ENCODE peak calls at places on chromosome 3, in four cellular contexts. I, C, E and X are unnamed samples.

GRCh38 chr3:26061947-26062346 is 272.1 kb downstream of the OXSM start:
- DNase-seq in I (no peak), C (peak), E (no peak), X (no peak)

GRCh38 chr3:165256554-165256953 is 60.4 kb upstream of the SLITRK3 start:
- DNase-seq in I (no peak), C (no peak), E (no peak), X (no peak)

GRCh38 chr3:126473292-126474168 is 2.2 kb downstream of the ZXDC start:
- DNase-seq in I (no peak), C (no peak), E (no peak), X (peak)

GRCh38 chr3:37221407-37221806 is 47.0 kb upstream of the LRRFIP2 start:
- DNase-seq in I (peak), C (no peak), E (peak), X (no peak)

GRCh38 chr3:10284496-10284895 is 8.3 kb downstream of the GHRL start:
- DNase-seq in I (no peak), C (no peak), E (no peak), X (no peak)

GRCh38 chr3:143167956-143168355 is 48.4 kb downstream of the CHST2 start:
- DNase-seq in I (no peak), C (no peak), E (no peak), X (no peak)

GRCh38 chr3:104396974-104397669 is 969.6 kb upstream of the ALCAM start:
- DNase-seq in I (no peak), C (no peak), E (no peak), X (no peak)

GRCh38 chr3:168807426-168807825 is 711.7 kb upstream of the GOLIM4 start:
- DNase-seq in I (no peak), C (peak), E (no peak), X (no peak)

GRCh38 chr3:64426551-64426950 is 201.3 kb upstream of the PRICKLE2 start:
- DNase-seq in I (no peak), C (no peak), E (no peak), X (no peak)

GRCh38 chr3:11071096-11071755 is 78.7 kb downstream of the SLC6A1 start:
- DNase-seq in I (no peak), C (no peak), E (no peak), X (no peak)

GRCh38 chr3:45560270-45561020 is 34.1 kb upstream of the LIMD1 start:
- DNase-seq in I (no peak), C (no peak), E (no peak), X (no peak)

GRCh38 chr3:172228041-172228440 is 188.7 kb downstream of the FNDC3B start:
- DNase-seq in I (no peak), C (peak), E (no peak), X (no peak)

GRCh38 chr3:132034486-132035464 is at the start of gene CPNE4:
- DNase-seq in I (peak), C (peak), E (peak), X (peak)

GRCh38 chr3:189419022-189419421 is 212.2 kb upstream of the TP63 start:
- DNase-seq in I (no peak), C (no peak), E (no peak), X (no peak)

GRCh38 chr3:192187485-192188051 is 539.8 kb downstream of the FGF12 start:
- DNase-seq in I (no peak), C (peak), E (no peak), X (no peak)

GRCh38 chr3:128112406-128112968 is 11.1 kb downstream of the RUVBL1 start:
- DNase-seq in I (peak), C (no peak), E (peak), X (peak)

GRCh38 chr3:94028093-94028837 is at the start of gene STX19:
- DNase-seq in I (peak), C (no peak), E (no peak), X (no peak)

GRCh38 chr3:196192036-196193001 is 18.9 kb downstream of the ZDHHC19 start:
- DNase-seq in I (no peak), C (no peak), E (no peak), X (peak)

GRCh38 chr3:53938645-53939044 is 47.0 kb upstream of the SELENOK start:
- DNase-seq in I (peak), C (peak), E (peak), X (peak)

GRCh38 chr3:46482632-46483311 is 15.0 kb upstream of the RTP3 start:
- DNase-seq in I (no peak), C (no peak), E (no peak), X (no peak)

GRCh38 chr3:184710870-184711365 is 946 bp downstream of the MAGEF1 start:
- DNase-seq in I (no peak), C (no peak), E (no peak), X (peak)

GRCh38 chr3:185059766-185060165 is 93.1 kb downstream of the C3orf70 start:
- DNase-seq in I (no peak), C (no peak), E (no peak), X (no peak)

GRCh38 chr3:190385835-190386688 is 1.9 kb upstream of the CLDN16 start:
- DNase-seq in I (peak), C (no peak), E (peak), X (no peak)

GRCh38 chr3:57446318-57446841 is 97.8 kb downstream of the DNAH12 start:
- DNase-seq in I (no peak), C (no peak), E (peak), X (no peak)

GRCh38 chr3:65342084-65342683 is 654.4 kb upstream of the ADAMTS9 start:
- DNase-seq in I (peak), C (peak), E (peak), X (peak)

GRCh38 chr3:182413682-182414081 is 379.6 kb upstream of the ATP11B start:
- DNase-seq in I (no peak), C (no peak), E (no peak), X (no peak)

GRCh38 chr3:195160257-195160898 is 110.6 kb downstream of the XXYLT1 start:
- DNase-seq in I (no peak), C (no peak), E (peak), X (no peak)

GRCh38 chr3:24156466-24156865 is 211.4 kb downstream of the NR1D2 start:
- DNase-seq in I (peak), C (no peak), E (no peak), X (no peak)

GRCh38 chr3:191774485-191774884 is 313.5 kb downstream of the PYDC2 start:
- DNase-seq in I (peak), C (no peak), E (peak), X (no peak)

GRCh38 chr3:112930771-112931170 is 44.1 kb downstream of the CD200R1 start:
- DNase-seq in I (no peak), C (no peak), E (no peak), X (no peak)

GRCh38 chr3:116517308-116517707 is 72.0 kb upstream of the LSAMP start:
- DNase-seq in I (no peak), C (peak), E (peak), X (peak)

GRCh38 chr3:185744997-185745843 is 79.6 kb downstream of the IGF2BP2 start:
- DNase-seq in I (no peak), C (no peak), E (no peak), X (peak)

GRCh38 chr3:147313513-147313912 is 92.8 kb downstream of the ZIC4 start:
- DNase-seq in I (no peak), C (no peak), E (no peak), X (no peak)

GRCh38 chr3:158185711-158186110 is 75.8 kb downstream of the RSRC1 start:
- DNase-seq in I (no peak), C (no peak), E (no peak), X (no peak)

GRCh38 chr3:181555681-181556080 is 156.0 kb upstream of the SOX2 start:
- DNase-seq in I (no peak), C (no peak), E (no peak), X (no peak)

GRCh38 chr3:78496458-78496857 is 1271.3 kb downstream of the ROBO1 start:
- DNase-seq in I (no peak), C (no peak), E (no peak), X (no peak)

GRCh38 chr3:16060945-16061344 is 113.5 kb upstream of the GALNT15 start:
- DNase-seq in I (no peak), C (no peak), E (peak), X (no peak)

GRCh38 chr3:99895706-99896441 is 78.2 kb downstream of the CMSS1 start:
- DNase-seq in I (peak), C (no peak), E (peak), X (no peak)

GRCh38 chr3:152021951-152022461 is 148.6 kb downstream of the SUCNR1 start:
- DNase-seq in I (peak), C (no peak), E (no peak), X (no peak)
- TF ChIP-seq EZH2phosphoT487 in I (no peak), C (no peak), E (no peak), X (no peak)

DNA sequence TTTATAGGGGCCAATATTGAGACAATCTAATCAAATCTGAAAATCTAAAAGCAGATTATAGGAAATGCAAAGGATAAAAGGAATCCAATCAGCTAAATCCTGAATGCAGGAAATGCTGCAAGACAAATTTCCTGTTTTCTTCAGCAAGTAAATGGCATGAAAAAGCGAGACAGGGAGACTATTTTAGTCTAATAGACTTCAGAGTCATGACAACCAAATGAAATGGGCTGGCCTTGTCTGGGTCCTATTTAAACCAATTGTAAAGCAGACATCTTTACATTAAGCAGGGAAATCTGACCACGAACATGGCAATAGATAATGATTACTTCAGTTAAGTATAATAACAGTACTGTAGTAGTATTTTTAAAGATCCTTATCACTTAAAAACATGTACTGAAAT is 2.1 kb downstream of the DBR1 start:
- DNase-seq in I (no peak), C (no peak), E (no peak), X (peak)
- H3K4me3 ChIP-seq in I (no peak), C (no peak), E (no peak), X (peak)

DNA sequence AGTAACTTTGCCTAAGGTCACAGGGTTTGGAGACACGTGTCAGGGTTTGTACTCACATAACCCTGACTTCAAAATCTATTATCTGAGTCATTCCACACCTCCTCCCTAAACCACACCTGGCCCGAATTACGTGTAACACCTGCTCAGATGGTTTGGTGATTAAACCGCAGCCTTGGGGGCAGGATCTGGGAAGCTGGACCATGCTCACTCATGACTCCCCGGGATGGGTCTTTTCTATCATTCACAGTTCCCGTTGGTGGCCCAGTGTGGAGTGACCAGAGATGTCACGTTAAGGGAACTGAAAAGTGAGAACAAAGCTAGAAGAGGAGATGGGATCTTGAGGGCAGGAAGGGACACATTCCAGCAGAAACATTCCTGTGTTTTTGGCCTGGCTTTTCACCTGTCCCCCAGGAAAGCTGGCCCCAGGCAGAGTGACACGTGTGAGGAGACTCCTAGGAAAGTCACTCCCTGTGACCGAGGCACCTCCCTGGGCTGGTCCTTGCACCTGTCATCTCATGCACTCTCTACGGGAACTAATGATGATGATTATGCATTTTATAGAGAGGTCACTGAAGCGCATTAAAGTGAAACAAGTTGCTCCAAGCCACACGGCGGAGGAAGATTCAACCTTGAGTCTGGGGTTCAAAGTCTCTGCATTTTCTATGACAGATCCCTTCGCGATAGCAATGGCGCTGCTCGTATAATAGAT is 75.5 kb upstream of the POMGNT2 start:
- DNase-seq in I (no peak), C (no peak), E (no peak), X (no peak)
- TF ChIP-seq EZH2phosphoT487 in I (no peak), C (no peak), E (no peak), X (no peak)

GRCh38 chr3:52520716-52521487 is 12.8 kb downstream of the NT5DC2 start:
- DNase-seq in I (no peak), C (no peak), E (no peak), X (no peak)

GRCh38 chr3:52517796-52518722 is 15.6 kb downstream of the NT5DC2 start:
- DNase-seq in I (no peak), C (no peak), E (no peak), X (no peak)

GRCh38 chr3:52519445-52520140 is 14.1 kb downstream of the NT5DC2 start:
- DNase-seq in I (no peak), C (no peak), E (no peak), X (no peak)

GRCh38 chr3:52520141-52520667 is 13.5 kb downstream of the NT5DC2 start:
- DNase-seq in I (no peak), C (no peak), E (no peak), X (no peak)

GRCh38 chr3:52518723-52519444 is 14.8 kb downstream of the NT5DC2 start:
- DNase-seq in I (no peak), C (no peak), E (no peak), X (no peak)
- H3K4me3 ChIP-seq in I (no peak), C (no peak), E (no peak), X (no peak)

GRCh38 chr3:59326246-59327024 is 276.6 kb upstream of the CFAP20DC start:
- DNase-seq in I (no peak), C (peak), E (no peak), X (peak)
- TF ChIP-seq EZH2phosphoT487 in I (no peak), C (no peak), E (no peak), X (no peak)

GRCh38 chr3:134317106-134317947 is 56.9 kb downstream of the AMOTL2 start:
- DNase-seq in I (no peak), C (no peak), E (no peak), X (no peak)
- H3K4me3 ChIP-seq in I (no peak), C (no peak), E (no peak), X (no peak)

GRCh38 chr3:150388468-150389418 is 19.4 kb upstream of the TSC22D2 start:
- DNase-seq in I (no peak), C (no peak), E (no peak), X (no peak)
- TF ChIP-seq EZH2phosphoT487 in I (no peak), C (no peak), E (no peak), X (no peak)

DNA sequence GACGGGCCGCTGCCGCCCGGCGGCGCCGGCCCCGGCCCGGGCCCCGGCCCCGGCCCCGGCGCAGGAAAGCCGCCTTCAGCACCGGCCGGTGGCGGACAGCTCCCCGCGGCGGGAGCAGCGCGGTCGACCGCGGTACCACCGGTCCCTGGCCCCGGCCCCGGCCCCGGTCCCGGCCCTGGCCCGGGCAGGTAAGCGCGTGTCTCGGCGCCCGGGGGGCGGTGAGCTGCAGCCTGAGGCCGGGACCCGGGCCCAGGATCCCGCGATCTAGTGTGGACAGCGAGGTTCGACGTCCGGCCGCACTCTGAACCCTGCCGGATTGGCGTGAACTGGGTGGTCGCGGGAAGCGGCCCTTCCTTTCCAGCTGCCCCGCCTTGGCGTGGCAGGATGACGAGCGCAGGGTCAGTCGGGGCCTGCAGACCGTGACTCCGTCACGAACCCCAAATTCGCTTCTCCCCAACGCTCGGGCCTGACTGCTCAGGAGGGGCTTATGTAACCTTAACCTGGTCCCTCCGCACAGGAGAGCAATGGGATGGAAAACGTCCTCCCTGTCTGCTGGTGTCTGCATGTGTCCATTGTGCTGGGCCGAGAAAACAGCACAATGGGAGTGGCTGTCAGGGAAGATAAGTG is 475 bp downstream of the BSN start:
- DNase-seq in I (no peak), C (peak), E (peak), X (peak)
- H3K4me3 ChIP-seq in I (peak), C (peak), E (peak), X (peak)

DNA sequence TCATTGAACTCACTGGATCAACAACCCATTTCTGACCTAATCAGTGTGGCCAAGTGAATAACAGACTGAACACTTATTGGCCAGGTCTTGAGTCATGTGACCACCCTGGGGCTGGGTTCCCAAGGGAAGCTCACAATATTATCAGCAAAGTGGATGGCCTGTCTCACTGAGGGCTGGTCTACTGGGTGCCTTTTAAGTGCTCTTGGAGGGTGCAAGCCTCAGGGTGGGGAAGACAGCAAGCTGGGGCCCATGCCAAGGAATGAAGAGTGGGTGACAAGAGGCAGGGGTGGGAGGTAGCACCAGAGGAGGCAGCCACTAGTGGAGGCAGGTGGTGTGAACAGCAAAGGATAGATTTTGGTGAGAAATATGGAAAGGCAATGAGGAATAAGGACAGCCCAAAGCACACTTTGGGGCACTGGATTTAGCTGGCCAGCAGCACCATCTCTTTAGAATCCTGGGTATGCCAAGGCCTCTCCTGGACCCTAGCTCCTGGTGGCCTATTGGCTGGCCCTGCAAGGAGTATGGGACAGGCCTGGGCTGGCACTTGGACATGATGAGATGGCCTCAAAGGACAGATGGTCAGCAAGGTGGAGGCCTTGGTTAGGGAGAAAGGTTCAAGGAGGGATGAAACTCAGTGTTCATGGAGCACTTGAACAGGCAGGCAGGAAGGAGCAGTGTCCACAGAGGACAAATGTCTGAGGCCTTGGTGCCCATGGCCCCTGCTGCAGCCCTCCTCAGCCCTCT is 34.2 kb downstream of the HMCES start:
- DNase-seq in I (no peak), C (no peak), E (no peak), X (peak)
- TF ChIP-seq EZH2phosphoT487 in I (no peak), C (no peak), E (no peak), X (no peak)

DNA sequence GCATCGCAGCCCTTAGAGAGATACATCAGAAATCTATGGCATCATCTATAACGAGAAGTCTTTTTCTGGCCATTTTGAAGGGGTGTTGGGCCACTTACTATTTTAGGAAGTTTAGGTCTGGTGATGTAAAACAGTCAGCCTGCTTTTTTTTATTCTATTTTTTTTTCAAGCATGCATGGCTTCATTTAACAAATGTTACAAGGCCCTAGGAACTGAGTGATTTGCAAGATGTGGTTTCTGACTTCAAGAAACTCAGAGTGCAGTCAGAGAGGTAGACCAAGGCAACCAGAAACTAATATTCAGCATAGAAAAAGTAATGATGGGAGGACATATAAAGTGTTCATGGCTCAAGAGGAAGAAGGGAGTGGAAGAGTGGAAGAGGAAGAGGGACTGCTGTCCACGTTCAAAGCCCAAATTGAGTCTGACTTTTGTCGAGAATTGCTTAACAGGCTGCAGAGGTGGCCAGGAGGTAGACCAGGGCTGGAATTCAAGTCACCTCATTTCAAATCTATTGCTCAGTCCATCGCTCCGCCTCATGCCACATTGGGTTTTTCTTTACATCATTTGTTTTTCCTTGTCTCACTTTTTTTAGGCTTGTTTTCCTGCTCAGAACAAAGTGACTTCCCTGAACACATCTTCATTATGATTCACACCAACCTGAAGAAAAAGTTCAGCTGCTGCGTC is 97.1 kb downstream of the RPL39L start:
- DNase-seq in I (no peak), C (no peak), E (no peak), X (peak)
- H3K4me3 ChIP-seq in I (no peak), C (no peak), E (no peak), X (peak)